ENCODE peak calls at places on chromosome 15, in seven cellular contexts. Z is fibroblast of the aortic adventitia; H is neural crest cell; C is activated naive CD4-positive, alpha-beta T cell; K is AG08396; N is choroid plexus epithelial cell; U is SW 1271. L is an unnamed sample.

GRCh38 chr15:44058126-44058525 is 136.9 kb downstream of the FRMD5 start:
- DNase-seq in Z (no peak), H (no peak), C (no peak), K (no peak), N (no peak), U (no peak), L (no peak)

GRCh38 chr15:77457619-77458265 is 37.1 kb downstream of the HMG20A start:
- DNase-seq in Z (peak), H (no peak), C (no peak), K (no peak), N (peak), U (no peak), L (no peak)

GRCh38 chr15:27382296-27382695 is 411.3 kb downstream of the GABRG3 start:
- DNase-seq in Z (no peak), H (no peak), C (no peak), K (no peak), N (no peak), U (no peak), L (no peak)

GRCh38 chr15:59933607-59934006 is 70.5 kb upstream of the FOXB1 start:
- DNase-seq in Z (no peak), H (no peak), C (no peak), K (no peak), N (peak), U (no peak), L (no peak)

GRCh38 chr15:88987590-88987950 is 74.4 kb upstream of the MFGE8 start:
- DNase-seq in Z (no peak), H (no peak), C (no peak), K (no peak), N (no peak), U (no peak), L (no peak)

GRCh38 chr15:83129791-83130190 is 22.3 kb downstream of the TM6SF1 start:
- DNase-seq in Z (no peak), H (no peak), C (no peak), K (no peak), N (no peak), U (no peak), L (no peak)

GRCh38 chr15:52496776-52497470 is 31.8 kb downstream of the MYO5A start:
- DNase-seq in Z (peak), H (no peak), C (no peak), K (no peak), N (no peak), U (peak), L (no peak)

GRCh38 chr15:64045774-64046346 is 425 bp downstream of the DAPK2 start:
- DNase-seq in Z (no peak), H (peak), C (no peak), K (no peak), N (no peak), U (no peak), L (no peak)

GRCh38 chr15:90053685-90054466 is 48.4 kb downstream of the IDH2 start:
- DNase-seq in Z (no peak), H (no peak), C (no peak), K (no peak), N (no peak), U (no peak), L (no peak)

GRCh38 chr15:62618432-62618831 is 424.1 kb upstream of the TPM1 start:
- DNase-seq in Z (peak), H (no peak), C (no peak), K (peak), N (peak), U (peak), L (no peak)

GRCh38 chr15:78177447-78177873 is 28.3 kb downstream of the IDH3A start:
- DNase-seq in Z (peak), H (peak), C (no peak), K (peak), N (peak), U (no peak), L (no peak)

GRCh38 chr15:60683156-60683555 is 204.2 kb upstream of the ICE2 start:
- DNase-seq in Z (peak), H (no peak), C (no peak), K (no peak), N (no peak), U (no peak), L (no peak)

GRCh38 chr15:51652084-51652668 is 29.1 kb upstream of the SCG3 start:
- DNase-seq in Z (no peak), H (no peak), C (no peak), K (no peak), N (no peak), U (no peak), L (no peak)

GRCh38 chr15:91627473-91628309 is 225.8 kb upstream of the SLCO3A1 start:
- DNase-seq in Z (peak), H (no peak), C (no peak), K (peak), N (peak), U (no peak), L (no peak)

GRCh38 chr15:64623347-64624024 is 151.9 kb downstream of the RBPMS2 start:
- DNase-seq in Z (peak), H (no peak), C (no peak), K (no peak), N (no peak), U (no peak), L (no peak)